ENCODE peak calls at places on chromosomes 12 and 14, in six cellular contexts. D is Caco-2, M is activated B cell treated with CpG ODN at 0.5 μM for 24 hours, P is brain microvascular endothelial cell, N is transverse colon, H is nephron progenitor cell. Z is an unnamed sample.

GRCh38 chr14:97697772-97698171 is 900.6 kb downstream of the VRK1 start:
- DNase-seq in D (no peak), M (no peak), P (no peak), N (no peak), H (no peak), Z (no peak)

GRCh38 chr12:33588082-33588712 is 148.6 kb upstream of the SYT10 start:
- DNase-seq in D (peak), M (no peak), P (peak), N (no peak), H (no peak), Z (peak)

GRCh38 chr14:100058777-100059432 is 6.3 kb upstream of the EVL start:
- DNase-seq in D (no peak), M (no peak), P (no peak), N (no peak), H (no peak), Z (no peak)

GRCh38 chr12:5580911-5581488 is 149.1 kb downstream of the NTF3 start:
- DNase-seq in D (no peak), M (no peak), P (no peak), N (no peak), H (no peak), Z (no peak)

GRCh38 chr14:65277027-65277426 is 135.5 kb upstream of the FUT8 start:
- DNase-seq in D (no peak), M (no peak), P (no peak), N (no peak), H (no peak), Z (no peak)

GRCh38 chr12:47837190-47838171 is 17.8 kb upstream of the HDAC7 start:
- DNase-seq in D (peak), M (peak), P (no peak), N (peak), H (peak), Z (peak)

GRCh38 chr12:70774055-70774454 is 136.8 kb upstream of the PTPRB start:
- DNase-seq in D (no peak), M (no peak), P (peak), N (no peak), H (no peak), Z (no peak)

GRCh38 chr14:74945852-74946658 is 9.3 kb downstream of the PGF start:
- DNase-seq in D (peak), M (peak), P (peak), N (peak), H (peak), Z (peak)

GRCh38 chr12:56197921-56198635 is 8.8 kb upstream of the SMARCC2 start:
- DNase-seq in D (no peak), M (no peak), P (no peak), N (no peak), H (no peak), Z (no peak)

GRCh38 chr12:4786795-4787194 is 66.6 kb downstream of the GALNT8 start:
- DNase-seq in D (no peak), M (no peak), P (no peak), N (no peak), H (no peak), Z (no peak)

GRCh38 chr12:52344111-52344510 is 22.9 kb upstream of the KRT83 start:
- DNase-seq in D (no peak), M (no peak), P (no peak), N (no peak), H (no peak), Z (no peak)

GRCh38 chr12:56998981-56999380 is 7.4 kb downstream of the ZBTB39 start:
- DNase-seq in D (no peak), M (no peak), P (no peak), N (peak), H (no peak), Z (no peak)

GRCh38 chr14:73188501-73188903 is 48.8 kb upstream of the PAPLN start:
- DNase-seq in D (no peak), M (no peak), P (peak), N (no peak), H (no peak), Z (no peak)

GRCh38 chr12:60100150-60100549 is 504.3 kb downstream of the SLC16A7 start:
- DNase-seq in D (no peak), M (no peak), P (peak), N (no peak), H (no peak), Z (no peak)

GRCh38 chr12:68011882-68012207 is 22.6 kb downstream of the IFNG-AS1 start:
- DNase-seq in D (no peak), M (no peak), P (peak), N (no peak), H (no peak), Z (no peak)

GRCh38 chr12:53115112-53115890 is 12.0 kb downstream of the SOAT2 start:
- DNase-seq in D (no peak), M (no peak), P (no peak), N (no peak), H (no peak), Z (no peak)

GRCh38 chr14:75437201-75438143 is 9.7 kb downstream of the JDP2 start:
- DNase-seq in D (no peak), M (no peak), P (no peak), N (no peak), H (no peak), Z (no peak)

GRCh38 chr14:32939254-32940065 is 781 bp downstream of the NPAS3 start:
- DNase-seq in D (peak), M (peak), P (peak), N (peak), H (peak), Z (peak)

GRCh38 chr12:6946033-6946919 is 2.5 kb downstream of the C12orf57 start:
- DNase-seq in D (peak), M (peak), P (no peak), N (peak), H (peak), Z (peak)

GRCh38 chr12:55729592-55730446 is 1.0 kb upstream of the CD63 start:
- DNase-seq in D (peak), M (peak), P (peak), N (peak), H (peak), Z (peak)

GRCh38 chr14:81269100-81269978 is 48.6 kb upstream of the GTF2A1 start:
- DNase-seq in D (peak), M (no peak), P (peak), N (no peak), H (peak), Z (peak)

GRCh38 chr14:105529506-105530445 is 3.4 kb downstream of the TMEM121 start:
- DNase-seq in D (no peak), M (no peak), P (no peak), N (peak), H (no peak), Z (no peak)

GRCh38 chr14:98198385-98198784 is 1073.6 kb downstream of the BCL11B start:
- DNase-seq in D (no peak), M (no peak), P (no peak), N (peak), H (no peak), Z (no peak)

GRCh38 chr12:6264402-6265037 is 46.0 kb upstream of the PLEKHG6 start:
- DNase-seq in D (no peak), M (no peak), P (no peak), N (peak), H (no peak), Z (no peak)

GRCh38 chr14:95355422-95355821 is 35.7 kb upstream of the CLMN start:
- DNase-seq in D (no peak), M (no peak), P (no peak), N (no peak), H (no peak), Z (no peak)

GRCh38 chr12:127293507-127294310 is 973.3 kb upstream of the TMEM132C start:
- DNase-seq in D (peak), M (no peak), P (peak), N (peak), H (peak), Z (peak)

DNA sequence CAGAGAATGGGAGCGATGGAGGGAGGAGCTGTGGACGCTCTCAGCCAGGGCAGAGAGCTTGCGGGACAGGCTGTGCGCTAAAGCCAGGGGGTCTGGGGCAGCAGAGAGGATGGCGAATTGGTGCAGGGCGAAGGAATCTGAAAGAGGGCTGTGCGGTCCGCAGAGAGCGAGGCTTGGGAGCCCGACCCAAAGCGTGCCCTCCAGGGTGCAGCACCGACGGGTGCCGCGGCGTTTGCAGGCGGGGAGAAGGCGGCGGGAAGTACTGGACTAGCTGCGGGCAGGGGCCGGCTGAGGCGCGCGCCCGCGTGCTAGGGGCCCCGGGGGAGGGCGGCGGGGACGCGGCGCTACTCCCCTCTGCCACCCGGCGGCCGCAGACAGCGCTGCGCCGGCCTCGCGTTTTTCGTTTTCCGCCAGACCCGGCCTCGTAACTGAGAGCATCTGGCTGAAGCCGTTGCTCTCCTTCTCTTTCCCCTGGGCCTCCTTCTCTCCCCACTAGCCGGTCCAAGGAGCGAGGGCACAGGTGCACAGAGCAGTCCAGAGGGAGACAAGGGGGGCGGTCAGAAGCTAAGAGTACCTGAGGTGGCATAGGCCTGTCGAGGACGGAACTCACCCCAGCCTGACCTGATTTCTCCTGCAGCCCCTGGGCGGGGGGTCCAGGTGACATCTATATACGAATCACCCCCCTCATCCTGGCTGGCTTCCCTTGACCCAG is 24.9 kb downstream of the SLC6A12 start:
- DNase-seq in D (peak), M (peak), P (peak), N (peak), H (peak), Z (peak)
- TF ChIP-seq CTCF in D (peak), M (no peak), P (peak), N (peak), H (peak), Z (peak)

GRCh38 chr12:102896067-102896466 is 21.0 kb downstream of the PAH start:
- DNase-seq in D (no peak), M (no peak), P (no peak), N (no peak), H (no peak), Z (no peak)
- TF ChIP-seq CTCF in D (no peak), M (no peak), P (no peak), N (no peak), H (no peak), Z (no peak)

GRCh38 chr12:99920561-99920960 is 64.2 kb downstream of the ANKS1B start:
- DNase-seq in D (no peak), M (no peak), P (no peak), N (no peak), H (no peak), Z (no peak)
- TF ChIP-seq CTCF in D (no peak), M (no peak), P (no peak), N (no peak), H (no peak), Z (no peak)

GRCh38 chr14:69300601-69301221 is 40.8 kb downstream of the GALNT16 start:
- DNase-seq in D (no peak), M (no peak), P (no peak), N (no peak), H (no peak), Z (no peak)
- TF ChIP-seq CTCF in D (no peak), M (no peak), P (no peak), N (no peak), H (no peak), Z (no peak)

GRCh38 chr12:1994429-1995143 is 9.7 kb downstream of the DCP1B start:
- DNase-seq in D (no peak), M (no peak), P (no peak), N (no peak), H (no peak), Z (no peak)
- TF ChIP-seq CTCF in D (no peak), M (no peak), P (no peak), N (no peak), H (no peak), Z (no peak)

GRCh38 chr12:2332947-2333346 is 280.2 kb downstream of the CACNA1C start:
- DNase-seq in D (no peak), M (no peak), P (peak), N (no peak), H (no peak), Z (no peak)
- TF ChIP-seq CTCF in D (no peak), M (no peak), P (peak), N (no peak), H (no peak), Z (no peak)

GRCh38 chr12:123270380-123271181 is 1.1 kb downstream of the CDK2AP1 start:
- DNase-seq in D (peak), M (peak), P (peak), N (peak), H (peak), Z (peak)

GRCh38 chr12:123269395-123269892 is 2.2 kb downstream of the CDK2AP1 start:
- DNase-seq in D (no peak), M (peak), P (peak), N (peak), H (peak), Z (no peak)

GRCh38 chr12:123269980-123270379 is 1.7 kb downstream of the CDK2AP1 start:
- DNase-seq in D (no peak), M (peak), P (no peak), N (no peak), H (no peak), Z (peak)

GRCh38 chr12:123273166-123273565 is 1.5 kb upstream of the CDK2AP1 start:
- DNase-seq in D (no peak), M (no peak), P (no peak), N (no peak), H (no peak), Z (no peak)

DNA sequence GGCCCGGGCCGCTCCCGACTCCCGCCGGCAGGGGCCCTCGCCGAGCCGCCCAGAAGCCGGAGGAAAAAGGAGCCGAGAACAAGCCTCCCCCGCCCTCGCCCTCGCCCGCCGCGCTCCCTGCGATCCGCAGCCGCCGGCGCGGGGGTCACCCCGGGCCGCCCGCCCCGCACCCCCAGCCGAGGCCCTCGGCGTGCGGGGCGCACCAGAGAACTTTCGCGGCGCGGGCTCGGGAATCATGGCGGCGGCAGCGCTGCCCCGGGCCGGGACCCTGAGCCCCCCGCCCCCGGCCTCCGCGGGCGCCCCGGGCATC is 519 bp downstream of the CDK2AP1 start:
- DNase-seq in D (peak), M (peak), P (peak), N (peak), H (peak), Z (peak)
- TF ChIP-seq CTCF in D (peak), M (no peak), P (peak), N (no peak), H (no peak), Z (peak)

Z was measured in Calu3.